ENCODE peak calls at places on chromosomes 11 and 22, in five cellular contexts. A is A172, O is mesenteric fat pad, E is fibroblast of the conjunctiva, G is substantia nigra. J is an unnamed sample.

GRCh38 chr11:125952559-125952958 is 6.7 kb downstream of the VSIG10L2 start:
- DNase-seq in E (no peak), G (no peak), A (no peak), O (no peak), J (no peak)

GRCh38 chr22:24392218-24392931 is 35.0 kb upstream of the ADORA2A start:
- DNase-seq in E (no peak), A (no peak), G (no peak), O (no peak), J (no peak)

GRCh38 chr22:40009953-40010751 is 15.4 kb downstream of the FAM83F start:
- DNase-seq in G (no peak), O (no peak), A (no peak), E (no peak), J (no peak)

GRCh38 chr11:106398396-106399074 is 321.1 kb downstream of the AASDHPPT start:
- DNase-seq in E (no peak), O (no peak), A (peak; percentile 9), G (no peak), J (no peak)

GRCh38 chr22:46050916-46051614 is 74.1 kb upstream of the WNT7B start:
- DNase-seq in A (no peak), E (no peak), O (peak; percentile 85), G (no peak), J (no peak)

GRCh38 chr11:36240746-36241295 is 48.4 kb downstream of the COMMD9 start:
- DNase-seq in A (peak; percentile 31), O (no peak), E (no peak), G (no peak), J (no peak)

GRCh38 chr11:102061276-102061675 is 14.0 kb downstream of the CFAP300 start:
- DNase-seq in E (no peak), G (no peak), A (no peak), O (no peak), J (no peak)

GRCh38 chr11:7062534-7062933 is 26.3 kb upstream of the RBMXL2 start:
- DNase-seq in E (no peak), O (no peak), A (no peak), G (no peak), J (no peak)

GRCh38 chr11:20388096-20389055 is 860 bp downstream of the PRMT3 start:
- DNase-seq in G (no peak), O (no peak), E (no peak), A (peak; percentile 23), J (peak; percentile 47)

GRCh38 chr11:451738-452137 is 1.7 kb downstream of the PTDSS2 start:
- DNase-seq in A (no peak), E (no peak), O (no peak), G (no peak), J (no peak)

GRCh38 chr11:64523456-64524187 is 67.4 kb upstream of the SLC22A12 start:
- DNase-seq in G (no peak), A (no peak), O (peak; percentile 82), E (no peak), J (no peak)

GRCh38 chr11:104151404-104152204 is 12.3 kb downstream of the PDGFD start:
- DNase-seq in O (no peak), E (no peak), G (no peak), A (no peak), J (no peak)

GRCh38 chr11:65501005-65501529 is 2.2 kb downstream of the MALAT1 start:
- DNase-seq in A (peak; percentile 62), O (no peak), E (no peak), G (no peak), J (no peak)

GRCh38 chr22:27377901-27378300 is 423.7 kb downstream of the MN1 start:
- DNase-seq in G (no peak), E (no peak), A (no peak), O (no peak), J (no peak)

GRCh38 chr11:121389651-121390050 is 62.5 kb upstream of the SORL1 start:
- DNase-seq in G (peak; percentile 38), E (no peak), O (no peak), A (no peak), J (peak; percentile 53)

GRCh38 chr11:35143509-35144102 is 4.6 kb downstream of the CD44 start:
- DNase-seq in G (no peak), E (no peak), O (no peak), A (peak; percentile 30), J (no peak)